ENCODE peak calls at places on chromosomes 6 and 20, in eight cellular contexts. G, R, P, V, T, I, Y and C are unnamed samples.

GRCh38 chr20:53050338-53050737 is 78.2 kb downstream of the TSHZ2 start:
- DNase-seq in G (no peak), T (no peak), V (peak; percentile 42), R (no peak), I (no peak), Y (no peak), P (no peak), C (no peak)

GRCh38 chr6:109379706-109380105 is 2.6 kb downstream of the CD164 start:
- DNase-seq in P (no peak), R (peak; percentile 70), Y (no peak), V (peak; percentile 61), G (no peak), T (no peak), I (no peak), C (no peak)

GRCh38 chr6:159837511-159837910 is 37.4 kb downstream of the PNLDC1 start:
- DNase-seq in P (no peak), T (no peak), I (no peak), R (no peak), G (no peak), V (no peak), Y (no peak), C (no peak)

GRCh38 chr20:38270869-38271608 is 10.5 kb upstream of the KIAA1755 start:
- DNase-seq in Y (no peak), I (peak; percentile 77), V (peak; percentile 95), R (peak; percentile 99), G (peak; percentile 41), P (peak; percentile 83), T (peak; percentile 30), C (no peak)

GRCh38 chr6:30752164-30752927 is 8.0 kb upstream of the IER3 start:
- DNase-seq in R (peak; percentile 100), G (peak; percentile 71), I (peak; percentile 91), P (peak; percentile 91), Y (no peak), V (peak; percentile 99), T (peak; percentile 77), C (no peak)

GRCh38 chr6:51972659-51973058 is 114.8 kb downstream of the PKHD1 start:
- DNase-seq in P (no peak), V (no peak), R (no peak), I (no peak), Y (no peak), G (no peak), T (no peak), C (no peak)

GRCh38 chr20:18187020-18187419 is 49.4 kb downstream of the KAT14 start:
- DNase-seq in R (no peak), Y (no peak), I (no peak), P (no peak), G (no peak), V (no peak), T (no peak), C (no peak)

GRCh38 chr6:106255306-106255705 is 70.3 kb downstream of the ATG5 start:
- DNase-seq in P (no peak), G (no peak), V (peak; percentile 39), I (no peak), Y (no peak), T (no peak), R (no peak), C (no peak)

GRCh38 chr6:75317503-75318206 is 33.1 kb upstream of the TMEM30A start:
- DNase-seq in V (peak; percentile 60), I (no peak), G (no peak), Y (no peak), R (peak; percentile 84), T (no peak), P (no peak), C (no peak)

GRCh38 chr20:32970973-32971300 is 33.3 kb downstream of the SUN5 start:
- DNase-seq in I (no peak), P (no peak), Y (no peak), V (no peak), G (no peak), R (no peak), T (no peak), C (no peak)

GRCh38 chr6:17397764-17398194 is 4.4 kb downstream of the CAP2 start:
- DNase-seq in G (no peak), V (peak; percentile 39), R (peak; percentile 44), T (no peak), I (no peak), P (no peak), Y (no peak), C (no peak)

GRCh38 chr6:166999845-167000253 is 652 bp downstream of the CEP43 start:
- DNase-seq in I (no peak), G (peak; percentile 68), T (no peak), Y (no peak), P (no peak), V (peak; percentile 52), R (peak; percentile 5), C (no peak)

DNA sequence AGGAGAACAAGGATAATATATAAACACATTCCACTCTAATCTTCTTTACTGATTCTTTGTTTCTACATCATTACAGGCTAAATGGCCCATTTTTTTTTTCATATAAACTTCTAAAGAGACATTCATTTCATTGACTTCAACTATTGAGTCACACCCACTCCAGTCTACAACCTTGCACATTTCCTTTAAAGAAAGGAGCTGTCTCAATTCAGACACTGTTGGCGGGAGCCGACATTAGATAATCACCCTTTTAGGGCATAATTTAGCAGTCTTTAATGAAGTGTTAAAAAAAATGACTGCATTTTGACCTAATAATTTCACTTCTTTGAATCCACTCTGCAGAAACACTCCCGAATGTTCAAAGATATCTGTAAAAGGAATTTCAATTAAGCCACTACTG is 1.6 kb downstream of the EPM2A start:
- DNase-seq in R (peak; percentile 31), Y (no peak), T (no peak), V (peak; percentile 33), G (no peak), P (no peak), I (no peak), C (no peak)
- H3K4me3 ChIP-seq in R (peak overlapping the region; percentile 76), Y (peak overlapping the region; percentile 68), T (peak overlapping the region; percentile 48), V (peak overlapping the region; percentile 87), G (no peak overlapping the region), P (no peak overlapping the region), I (peak overlapping the region; percentile 82), C (no peak overlapping the region)

DNA sequence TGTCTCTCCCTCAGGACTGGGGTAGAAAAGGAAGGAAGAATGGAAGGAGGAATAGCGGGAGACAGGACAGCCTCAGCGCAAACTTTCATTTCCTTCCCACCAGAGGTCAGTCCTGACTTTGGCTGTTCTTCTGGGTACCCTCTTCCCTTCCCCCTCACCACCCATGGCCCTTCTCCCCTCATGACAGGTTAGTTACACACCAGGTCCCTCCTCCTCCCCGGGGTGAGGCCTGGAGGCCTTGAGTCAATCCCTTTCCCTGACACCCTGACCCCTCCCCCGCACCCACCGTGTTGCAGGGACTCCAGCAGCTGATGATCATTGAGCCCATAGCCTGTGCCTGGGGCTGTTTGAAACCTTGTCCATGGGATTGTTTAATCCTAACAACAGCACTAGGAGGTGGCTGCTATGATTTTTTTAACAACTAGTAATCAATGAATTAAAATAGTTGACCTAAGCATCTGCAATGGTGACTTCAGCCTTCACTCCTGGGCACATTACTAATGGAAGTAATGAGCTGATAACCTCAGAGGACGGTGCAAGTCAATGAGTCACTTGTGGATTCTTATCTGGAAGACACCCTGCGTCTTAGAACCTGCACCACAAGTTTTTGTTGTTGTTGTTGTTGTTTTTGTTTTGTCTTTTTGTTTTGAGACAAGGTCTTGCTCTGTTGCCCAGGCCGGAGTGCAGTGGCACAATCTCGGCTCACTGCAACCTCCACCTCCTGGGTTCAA is 46.6 kb upstream of the CCDC167 start:
- DNase-seq in R (no peak), V (no peak), I (no peak), G (no peak), Y (no peak), P (no peak), T (no peak), C (no peak)
- H3K4me1 ChIP-seq in R (peaks cover 4% of the 10 kb centered on the region), V (no peaks in the 10 kb centered on the region), I (no peaks in the 10 kb centered on the region), G (no peaks in the 10 kb centered on the region), Y (no peaks in the 10 kb centered on the region), P (no peaks in the 10 kb centered on the region), T (peaks cover 10% of the 10 kb centered on the region), C (peaks cover 24% of the 10 kb centered on the region)

GRCh38 chr6:45422541-45423110 is 44.9 kb upstream of the SUPT3H start:
- DNase-seq in Y (peak; percentile 47), P (peak; percentile 62), T (no peak), G (peak; percentile 80), R (peak; percentile 72), V (peak; percentile 73), I (peak; percentile 39), C (peak; percentile 67)

GRCh38 chr6:45423111-45423900 is 45.6 kb upstream of the SUPT3H start:
- DNase-seq in P (peak; percentile 65), G (peak; percentile 51), T (no peak), I (peak; percentile 30), R (peak; percentile 30), Y (peak; percentile 43), V (peak; percentile 70), C (peak; percentile 37)

GRCh38 chr6:45421700-45422540 is 44.2 kb upstream of the SUPT3H start:
- DNase-seq in R (peak; percentile 78), T (peak; percentile 11), G (peak; percentile 80), V (peak; percentile 82), I (peak; percentile 54), P (peak; percentile 73), Y (peak; percentile 48), C (peak; percentile 41)

GRCh38 chr6:45424628-45424955 is 46.9 kb upstream of the SUPT3H start:
- DNase-seq in V (no peak), T (no peak), G (no peak), I (no peak), Y (no peak), R (no peak), P (no peak), C (no peak)

GRCh38 chr6:45423901-45424627 is 46.3 kb upstream of the SUPT3H start:
- DNase-seq in P (peak; percentile 50), I (peak; percentile 22), Y (peak; percentile 11), T (no peak), G (peak; percentile 65), R (peak; percentile 50), V (no peak), C (no peak)
- H3K27ac ChIP-seq in P (peak overlapping the region; percentile 33), I (peak overlapping the region; percentile 43), Y (no peak overlapping the region), T (no peak overlapping the region), G (peak overlapping the region; percentile 84), R (peak overlapping the region; percentile 74), V (no peak overlapping the region), C (no peak overlapping the region)

GRCh38 chr6:3406362-3406809 is 50.5 kb downstream of the SLC22A23 start:
- DNase-seq in R (no peak), I (no peak), T (no peak), V (no peak), Y (no peak), G (no peak), P (no peak), C (no peak)

GRCh38 chr6:3405679-3406078 is 51.2 kb downstream of the SLC22A23 start:
- DNase-seq in V (peak; percentile 90), G (peak; percentile 56), T (no peak), R (peak; percentile 70), I (no peak), Y (no peak), P (no peak), C (no peak)

GRCh38 chr6:3408665-3409064 is 48.2 kb downstream of the SLC22A23 start:
- DNase-seq in P (no peak), Y (no peak), R (no peak), T (no peak), G (no peak), I (no peak), V (no peak), C (no peak)

GRCh38 chr6:3407840-3408239 is 49.0 kb downstream of the SLC22A23 start:
- DNase-seq in P (no peak), V (no peak), Y (no peak), G (no peak), R (no peak), T (no peak), I (no peak), C (no peak)

GRCh38 chr6:3406928-3407809 is 49.7 kb downstream of the SLC22A23 start:
- DNase-seq in G (no peak), R (no peak), V (no peak), I (no peak), T (no peak), Y (no peak), P (no peak), C (no peak)
- H3K4me3 ChIP-seq in G (no peak overlapping the region), R (no peak overlapping the region), V (no peak overlapping the region), I (no peak overlapping the region), T (no peak overlapping the region), Y (no peak overlapping the region), P (no peak overlapping the region), C (no peak overlapping the region)